ENCODE peak calls at places on chromosomes 11 and 22, in five cellular contexts. D is vagina, G is GM23338, C is transverse colon, F is H1. E is an unnamed sample.

GRCh38 chr11:96279421-96280290 is 63.3 kb downstream of the MAML2 start:
- DNase-seq in D (no peak), C (no peak), F (no peak), G (no peak), E (no peak)

GRCh38 chr11:131867457-131868257 is 497.2 kb downstream of the NTM start:
- DNase-seq in C (peak), G (peak), D (no peak), F (peak), E (peak)

GRCh38 chr11:45079075-45079444 is 67.4 kb upstream of the PRDM11 start:
- DNase-seq in G (no peak), F (no peak), C (peak), D (no peak), E (peak)

GRCh38 chr11:62905286-62905685 is 15.9 kb downstream of the CHRM1 start:
- DNase-seq in D (no peak), G (no peak), C (no peak), F (no peak), E (no peak)

GRCh38 chr11:16862733-16863132 is 124.3 kb downstream of the C11orf58 start:
- DNase-seq in G (no peak), F (no peak), D (no peak), C (no peak), E (no peak)

GRCh38 chr11:86487670-86488069 is 113.0 kb downstream of the CCDC81 start:
- DNase-seq in F (no peak), D (no peak), C (no peak), G (no peak), E (no peak)

GRCh38 chr11:13781153-13781552 is 112.7 kb downstream of the FAR1 start:
- DNase-seq in D (no peak), G (peak), F (no peak), C (no peak), E (no peak)

GRCh38 chr11:107857550-107858216 is 904 bp downstream of the SLC35F2 start:
- DNase-seq in G (no peak), C (no peak), D (no peak), F (peak), E (peak)

GRCh38 chr11:131217313-131218297 is 152.8 kb upstream of the NTM start:
- DNase-seq in F (no peak), G (peak), C (no peak), D (no peak), E (no peak)

GRCh38 chr11:103024086-103024485 is 67.9 kb downstream of the DCUN1D5 start:
- DNase-seq in D (no peak), G (no peak), F (no peak), C (no peak), E (no peak)

GRCh38 chr22:41908409-41909289 is 6.2 kb downstream of the SHISA8 start:
- DNase-seq in F (peak), G (peak), D (no peak), C (no peak), E (no peak)

DNA sequence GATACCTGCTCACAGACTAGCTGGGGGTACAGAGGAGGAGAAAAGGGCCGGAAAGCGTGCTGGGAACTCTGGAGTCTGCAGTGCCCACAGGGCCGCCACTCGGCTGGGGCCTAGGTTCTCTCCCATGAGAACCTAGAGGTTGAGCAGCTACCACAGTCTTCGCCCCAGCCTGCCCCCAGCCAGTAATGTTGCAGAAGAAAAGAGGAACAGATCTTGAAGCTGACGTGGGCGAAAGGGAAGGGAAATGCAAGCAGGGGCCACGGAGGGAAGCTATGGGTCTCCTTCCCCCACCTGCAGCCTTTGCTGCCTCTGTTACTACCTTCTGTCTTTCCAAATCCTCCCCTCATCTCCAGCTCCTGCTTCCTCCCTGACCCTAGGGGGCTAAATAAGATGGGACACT is 28.8 kb upstream of the P2RY2 start:
- DNase-seq in F (no peak), C (peak), D (no peak), G (no peak), E (peak)
- TF ChIP-seq POLR2AphosphoS5 in F (no peak), C (no peak), D (no peak), G (no peak), E (no peak)

DNA sequence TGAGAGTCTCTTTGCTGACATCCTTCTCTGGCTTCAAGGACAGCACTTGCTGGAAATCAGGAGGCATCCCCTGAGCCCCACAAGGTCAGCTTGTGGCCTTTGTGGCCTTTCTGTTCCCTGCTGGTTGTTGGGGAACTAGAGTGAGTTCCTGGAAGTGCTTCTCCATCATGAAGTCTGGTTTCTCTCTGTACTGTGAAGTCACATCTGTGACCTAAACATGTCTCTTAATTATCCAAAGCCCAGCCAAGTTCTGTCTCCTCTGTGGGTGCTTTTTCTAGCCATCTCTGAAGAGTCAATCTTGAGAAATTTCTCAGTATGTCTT is 24.4 kb downstream of the IGHMBP2 start:
- DNase-seq in D (no peak), C (no peak), G (no peak), F (no peak), E (no peak)
- H3K27ac ChIP-seq in D (no peak), C (peak), G (no peak), F (no peak), E (peak)

GRCh38 chr22:26892401-26893033 is 235.1 kb downstream of the MIAT start:
- DNase-seq in G (no peak), D (peak), C (peak), F (peak), E (peak)

GRCh38 chr22:26888887-26889286 is 231.5 kb downstream of the MIAT start:
- DNase-seq in G (no peak), C (no peak), F (no peak), D (peak), E (no peak)

GRCh38 chr22:26891431-26891830 is 234.0 kb downstream of the MIAT start:
- DNase-seq in F (no peak), G (no peak), D (peak), C (no peak), E (no peak)

GRCh38 chr22:26889794-26890193 is 232.4 kb downstream of the MIAT start:
- DNase-seq in F (no peak), G (no peak), D (no peak), C (no peak), E (no peak)

DNA sequence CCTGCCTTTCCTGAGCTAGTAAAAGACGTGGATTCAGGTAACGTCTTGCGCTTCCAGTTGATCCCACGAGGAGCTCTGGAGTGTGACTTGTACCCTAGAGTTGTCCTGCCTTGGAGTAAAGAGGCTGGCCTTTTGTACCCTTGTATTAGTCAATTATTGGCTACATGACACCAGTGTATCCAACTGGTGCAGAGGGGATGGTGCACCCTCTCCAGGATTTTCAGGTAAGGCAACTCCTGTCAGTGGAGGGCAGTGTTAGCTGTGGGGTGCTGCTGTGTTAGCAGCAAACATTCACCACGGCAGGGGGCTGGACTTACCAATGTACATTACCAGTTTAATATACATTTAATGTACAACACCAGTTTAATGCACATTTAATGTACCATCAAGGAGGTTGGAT is 233.5 kb downstream of the MIAT start:
- DNase-seq in F (peak), G (peak), C (no peak), D (peak), E (no peak)
- TF ChIP-seq CTCF in F (peak), G (peak), C (no peak), D (no peak), E (no peak)

DNA sequence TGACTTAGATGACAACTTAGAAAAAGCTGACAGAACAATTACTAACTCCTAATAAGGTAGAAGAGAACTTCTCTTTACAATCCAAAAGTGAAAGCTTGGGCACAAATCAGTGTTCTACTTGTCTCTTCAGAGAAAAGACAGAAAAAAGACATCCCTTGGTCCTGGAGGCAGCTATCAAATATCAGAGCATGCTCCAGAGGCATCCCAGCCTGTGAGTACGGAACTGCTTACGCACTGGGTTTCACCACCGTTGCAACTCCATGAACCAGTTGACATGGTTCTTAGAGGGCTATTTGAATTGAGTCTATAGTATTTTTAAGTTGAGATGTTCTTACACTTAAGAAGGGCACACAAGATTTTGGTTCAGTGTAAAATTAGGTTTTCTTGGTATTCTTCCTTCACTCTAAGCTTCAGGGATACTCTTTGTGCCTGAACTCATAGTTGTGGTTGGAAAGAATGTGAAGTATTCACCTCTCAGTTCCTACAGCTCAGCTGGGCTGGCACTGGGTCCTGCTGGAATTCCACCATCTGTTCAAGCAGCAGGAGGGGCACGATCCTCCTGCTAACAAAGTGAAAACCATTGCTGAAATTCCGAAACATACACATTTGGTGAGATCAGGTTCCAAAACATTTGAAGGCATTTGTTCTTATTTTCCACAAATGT is 6.3 kb downstream of the AKIP1 start:
- DNase-seq in F (no peak), C (no peak), D (no peak), G (peak), E (peak)
- TF ChIP-seq POLR2AphosphoS5 in F (no peak), C (no peak), D (no peak), G (no peak), E (peak)

DNA sequence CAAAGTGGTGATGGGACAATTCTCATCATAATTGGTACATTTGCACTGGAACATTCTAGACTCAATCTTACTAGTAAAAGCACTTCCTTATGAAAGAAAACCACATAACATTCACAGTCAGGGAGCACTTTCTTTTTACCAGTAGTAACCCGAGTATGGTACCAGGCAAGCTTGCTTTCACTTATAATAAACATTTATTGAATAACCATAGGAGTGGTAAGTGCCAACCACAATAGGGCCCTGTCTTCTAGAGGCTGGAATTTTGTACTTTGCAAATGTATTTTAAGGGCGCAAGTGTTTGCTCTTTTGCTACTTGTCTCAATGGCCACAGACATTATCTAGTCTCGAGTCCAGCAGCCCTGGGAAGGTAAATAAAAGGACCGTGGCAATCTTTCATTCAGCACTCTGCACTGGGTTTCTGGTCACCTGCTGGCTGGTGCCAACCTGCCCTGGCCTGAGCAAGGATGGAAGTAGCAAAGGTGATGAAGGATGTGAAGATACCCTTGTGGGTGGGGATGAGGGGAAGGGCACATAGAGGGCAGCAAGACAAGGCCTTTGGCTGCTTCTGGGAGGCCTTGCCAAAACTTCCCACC is 24.2 kb downstream of the C22orf31 start:
- DNase-seq in C (no peak), D (no peak), G (no peak), F (no peak), E (no peak)
- H3K27ac ChIP-seq in C (peak), D (no peak), G (peak), F (no peak), E (no peak)

GRCh38 chr22:23270212-23270733 is 90.0 kb downstream of the BCR start:
- DNase-seq in D (no peak), G (peak), C (no peak), F (no peak), E (no peak)
- TF ChIP-seq CTCF in D (no peak), G (no peak), C (no peak), F (peak), E (no peak)